ENCODE peak calls at places on chromosomes 11 and 22, in nine cellular contexts. M, P, Q, T, G, N, D, H and B are unnamed samples.

GRCh38 chr11:35030716-35031213 is 108.2 kb upstream of the CD44 start:
- DNase-seq in N (peak; percentile 73), P (peak; percentile 25), G (no peak), M (no peak), Q (peak; percentile 79), T (peak; percentile 69), H (peak; percentile 37), D (peak; percentile 87), B (no peak)

GRCh38 chr22:36486619-36487384 is 5.4 kb upstream of the TXN2 start:
- DNase-seq in N (peak; percentile 67), G (peak; percentile 63), Q (no peak), P (peak; percentile 58), D (no peak), T (no peak), M (no peak), H (peak; percentile 36), B (peak; percentile 53)

GRCh38 chr22:28429711-28430110 is 249.9 kb downstream of the TTC28 start:
- DNase-seq in D (no peak), P (no peak), M (no peak), G (no peak), T (no peak), N (no peak), Q (no peak), H (no peak), B (no peak)

GRCh38 chr11:58493676-58494075 is 14.2 kb downstream of the OR5B21 start:
- DNase-seq in D (no peak), P (no peak), M (no peak), N (no peak), T (no peak), H (no peak), Q (no peak), G (no peak), B (no peak)

GRCh38 chr11:77065878-77066228 is 918 bp upstream of the CAPN5 start:
- DNase-seq in T (peak; percentile 81), D (no peak), G (no peak), N (peak; percentile 86), Q (no peak), H (no peak), P (peak; percentile 60), M (no peak), B (no peak)

GRCh38 chr22:21989049-21989448 is 6.5 kb upstream of the TOP3B start:
- DNase-seq in Q (no peak), M (no peak), T (no peak), P (no peak), G (no peak), N (no peak), H (no peak), D (no peak), B (no peak)

GRCh38 chr22:46483353-46483752 is 54.1 kb downstream of the CELSR1 start:
- DNase-seq in D (no peak), M (no peak), T (no peak), Q (no peak), P (no peak), G (no peak), H (no peak), N (no peak), B (no peak)

GRCh38 chr22:45473626-45474237 is 29.0 kb upstream of the FBLN1 start:
- DNase-seq in H (no peak), P (no peak), Q (no peak), T (no peak), N (no peak), M (no peak), G (no peak), D (no peak), B (no peak)

GRCh38 chr11:94734563-94735275 is 33.4 kb upstream of the AMOTL1 start:
- DNase-seq in Q (no peak), M (no peak), T (no peak), N (no peak), H (no peak), D (peak; percentile 54), G (no peak), P (no peak), B (no peak)

DNA sequence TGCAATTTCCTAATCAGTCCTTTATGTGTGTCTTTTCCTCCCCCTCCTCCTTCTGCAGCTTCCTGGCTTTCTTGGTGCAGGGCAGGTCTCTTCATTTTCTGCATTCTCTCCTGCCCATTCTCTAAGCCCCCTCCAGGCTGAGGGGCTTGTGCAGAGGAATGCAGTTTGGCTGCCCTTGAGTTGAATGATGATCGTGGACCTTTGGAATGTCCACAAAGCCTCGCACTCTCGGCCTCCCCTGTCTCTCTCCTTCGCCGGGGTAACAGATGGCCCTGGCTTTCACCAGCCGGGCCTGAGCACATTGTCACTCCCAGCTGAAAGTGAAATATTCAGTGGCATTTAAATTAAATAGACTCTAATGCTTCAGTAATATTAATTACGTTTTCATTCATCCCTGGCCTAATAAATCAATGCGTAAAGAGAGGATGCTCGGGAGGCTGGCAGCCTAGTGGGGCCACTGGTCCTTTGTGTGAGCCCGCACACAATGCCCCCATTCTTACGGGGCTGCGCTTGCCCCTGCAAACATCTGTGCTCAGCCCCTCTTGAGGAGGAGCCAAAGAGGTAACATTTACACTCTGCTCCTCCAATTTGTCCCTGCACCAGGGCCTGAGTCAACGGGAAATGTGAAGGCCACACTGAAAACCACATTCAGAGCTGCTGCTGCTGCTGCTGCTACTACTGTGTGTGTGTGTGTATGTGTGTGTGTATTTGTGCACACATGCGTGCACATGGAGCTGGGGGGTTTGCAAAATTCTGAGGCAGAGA is 64.9 kb upstream of the PAX6 start:
- DNase-seq in P (no peak), G (peak; percentile 34), T (no peak), Q (no peak), M (no peak), H (no peak), D (no peak), N (no peak), B (no peak)
- TF ChIP-seq CTCF in P (no peak), G (no peak), T (no peak), Q (no peak), M (no peak), H (no peak), D (no peak), N (no peak), B (no peak)

DNA sequence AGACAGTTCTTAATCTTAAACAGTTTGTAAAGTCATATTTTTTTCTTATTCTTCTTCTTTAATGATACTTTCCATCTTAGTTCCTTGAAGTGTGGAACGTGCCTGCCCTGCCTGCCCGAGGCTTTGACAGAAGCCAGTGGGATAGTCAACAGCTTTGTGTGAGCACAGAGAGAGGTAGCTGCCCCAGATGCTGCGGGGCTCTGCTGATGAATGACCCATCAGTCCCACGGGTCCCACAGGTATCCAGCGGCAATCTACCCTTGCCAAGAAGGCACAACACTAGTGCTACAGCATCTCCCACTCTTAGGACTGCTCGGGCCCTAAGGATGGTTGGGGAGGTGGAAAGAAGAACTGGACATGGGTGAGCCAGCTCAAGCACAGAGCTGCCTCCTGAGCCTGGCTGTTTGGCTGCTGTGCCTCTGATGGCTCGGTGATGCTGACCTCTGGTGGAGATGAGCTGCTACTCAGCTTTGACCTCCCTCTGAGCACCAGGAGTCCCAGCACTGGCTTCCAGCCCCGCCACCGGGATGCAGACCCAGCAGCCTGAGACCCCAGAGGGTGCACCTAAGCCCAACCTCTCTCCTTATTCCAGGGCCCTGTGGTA is 11.8 kb upstream of the APLNR start:
- DNase-seq in P (peak; percentile 63), Q (no peak), D (peak; percentile 27), H (peak; percentile 48), M (no peak), G (peak; percentile 69), N (peak; percentile 83), T (peak; percentile 79), B (peak; percentile 54)
- TF ChIP-seq CTCF in P (peak; percentile 45), Q (peak; percentile 82), D (peak; percentile 39), H (peak; percentile 45), M (peak; percentile 41), G (peak; percentile 71), N (peak; percentile 83), T (peak; percentile 30), B (peak; percentile 73)

GRCh38 chr11:10307411-10308207 is 2.7 kb downstream of the ADM start:
- DNase-seq in N (peak; percentile 95), H (peak; percentile 75), D (peak; percentile 84), M (peak; percentile 34), Q (peak; percentile 63), T (peak; percentile 95), G (peak; percentile 82), P (peak; percentile 89), B (peak; percentile 83)
- TF ChIP-seq CTCF in N (peak; percentile 96), H (peak; percentile 89), D (no peak), M (peak; percentile 99), Q (peak; percentile 89), T (peak; percentile 97), G (peak; percentile 100), P (peak; percentile 99), B (peak; percentile 69)

GRCh38 chr11:18173225-18173866 is 709 bp downstream of the MRGPRX4 start:
- DNase-seq in M (no peak), P (no peak), H (no peak), T (no peak), D (no peak), Q (no peak), N (no peak), G (no peak), B (no peak)

GRCh38 chr11:18168372-18168771 is 4.3 kb upstream of the MRGPRX4 start:
- DNase-seq in M (no peak), P (no peak), T (no peak), D (no peak), G (no peak), Q (no peak), H (no peak), N (no peak), B (no peak)

GRCh38 chr11:18172686-18173085 is at the start of gene MRGPRX4:
- DNase-seq in P (no peak), Q (no peak), N (no peak), M (no peak), H (no peak), D (no peak), T (no peak), G (no peak), B (no peak)

DNA sequence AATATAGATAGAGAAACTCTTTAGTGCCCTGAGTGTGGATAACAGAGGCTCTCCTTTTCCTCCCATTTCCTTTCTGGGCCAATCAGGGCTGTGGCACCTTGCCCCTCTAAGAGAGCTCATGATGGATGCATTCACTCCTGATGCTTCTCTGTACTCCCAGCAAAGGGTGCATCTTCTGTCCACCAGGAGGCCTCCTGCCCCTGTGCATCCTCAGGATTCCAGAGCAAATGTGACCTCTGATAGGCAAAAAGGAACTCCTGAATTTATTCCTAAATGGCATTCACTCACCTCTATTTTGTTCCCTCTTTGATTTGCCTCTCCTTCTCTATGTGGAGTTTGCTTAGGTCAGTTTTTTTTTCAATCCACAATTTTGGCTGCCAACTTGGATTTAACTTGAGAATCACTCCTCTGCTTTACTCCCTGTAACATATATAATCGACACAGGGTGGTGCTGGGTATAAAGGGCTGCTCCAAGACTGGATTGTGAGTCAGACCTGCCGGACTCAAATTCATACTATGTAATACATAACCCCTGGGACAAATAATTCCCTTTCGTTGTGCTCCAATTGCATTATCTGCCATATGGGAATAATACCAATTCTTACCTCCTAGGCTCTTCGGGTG is 1.1 kb upstream of the MRGPRX4 start:
- DNase-seq in N (peak; percentile 47), Q (no peak), G (peak; percentile 14), H (no peak), M (no peak), P (no peak), D (peak; percentile 23), T (no peak), B (no peak)
- TF ChIP-seq CTCF in N (peak; percentile 65), Q (peak; percentile 63), G (peak; percentile 68), H (no peak), M (no peak), P (peak; percentile 29), D (peak; percentile 77), T (no peak), B (no peak)

GRCh38 chr11:61384271-61385242 is 7.8 kb upstream of the TMEM216 start:
- DNase-seq in D (no peak), Q (no peak), P (no peak), G (no peak), H (no peak), M (no peak), T (no peak), N (peak; percentile 68), B (peak; percentile 35)
- TF ChIP-seq CTCF in D (peak; percentile 20), Q (peak; percentile 25), P (no peak), G (no peak), H (no peak), M (no peak), T (no peak), N (peak; percentile 50), B (peak; percentile 30)

GRCh38 chr22:42906605-42907338 is 49.7 kb upstream of the ARFGAP3 start:
- DNase-seq in G (no peak), M (no peak), N (peak; percentile 87), H (no peak), P (no peak), T (peak; percentile 86), D (no peak), Q (no peak), B (no peak)
- TF ChIP-seq CTCF in G (no peak), M (no peak), N (no peak), H (no peak), P (no peak), T (no peak), D (no peak), Q (no peak), B (no peak)